ENCODE peak calls at places on chromosomes 2 and 18, in six cellular contexts. V is AG09319; M is ELF-1; T is NK-92 treated with Interleukin-12 subunit alpha and Interleukin-12 subunit beta, amount 100 ng/mL, for 24 hours; O is stimulated activated naive CD8-positive, alpha-beta T cell treated with anti-CD3 and anti-CD28 coated beads, Interleukin-15, amount 100 ng/mL, for 72 hours; J is lung microvascular endothelial cell. Z is an unnamed sample.

GRCh38 chr2:19971691-19972090 is 18.2 kb downstream of the WDR35 start:
- DNase-seq in J (peak), M (no peak), O (no peak), T (peak), V (no peak), Z (no peak)

GRCh38 chr2:85741211-85741610 is 12.6 kb upstream of the ATOH8 start:
- DNase-seq in T (no peak), V (no peak), O (no peak), J (no peak), M (no peak), Z (no peak)

GRCh38 chr18:66508937-66509336 is 95.0 kb downstream of the CDH19 start:
- DNase-seq in M (no peak), J (no peak), V (no peak), T (no peak), O (no peak), Z (no peak)

GRCh38 chr2:69013123-69013836 is at the start of gene ANTXR1:
- DNase-seq in M (peak), T (no peak), O (peak), V (no peak), J (peak), Z (peak)

GRCh38 chr2:210626849-210627248 is 70.5 kb downstream of the CPS1 start:
- DNase-seq in O (no peak), M (no peak), J (peak), T (no peak), V (no peak), Z (no peak)

GRCh38 chr18:3791258-3791657 is 341.3 kb downstream of the TGIF1 start:
- DNase-seq in O (no peak), T (no peak), M (no peak), J (peak), V (no peak), Z (no peak)

GRCh38 chr2:189698020-189698887 is 23.8 kb downstream of the ANKAR start:
- DNase-seq in V (peak), T (no peak), M (peak), J (peak), O (no peak), Z (peak)

GRCh38 chr2:167212054-167212648 is 323.9 kb downstream of the XIRP2 start:
- DNase-seq in M (no peak), J (no peak), T (no peak), V (no peak), O (peak), Z (peak)

GRCh38 chr2:231795525-231796327 is 9.5 kb downstream of the COPS7B start:
- DNase-seq in J (peak), O (no peak), T (no peak), M (peak), V (peak), Z (no peak)

Z was measured in GM13977.